ENCODE peak calls at places on chromosomes 7 and 10, in nine cellular contexts. R is cardiac muscle cell, C is left ventricle myocardium inferior, D is mucosa of descending colon, V is fibroblast of lung, J is AG04450, Z is ovary, W is small intestine, L is right cardiac atrium. E is an unnamed sample. For H3K9me3, the result is how much of the 10 kb centered on the place peaks cover.

GRCh38 chr10:89940076-89940475 is 238.7 kb downstream of the KIF20B start:
- DNase-seq in W (no peak), L (no peak), J (no peak), R (no peak), V (no peak), Z (no peak), C (no peak), D (no peak), E (no peak)

GRCh38 chr10:88880287-88881094 is 446 bp downstream of the STAMBPL1 start:
- DNase-seq in V (peak), W (peak), D (peak), C (peak), L (peak), R (peak), J (no peak), Z (peak), E (peak)

GRCh38 chr7:6271091-6271658 is 1.2 kb downstream of the CYTH3 start:
- DNase-seq in C (peak), V (peak), J (no peak), D (peak), R (peak), Z (peak), W (peak), L (peak), E (peak)

GRCh38 chr7:128197586-128197985 is 43.5 kb upstream of the LEP start:
- DNase-seq in W (no peak), V (peak), L (no peak), R (no peak), D (no peak), Z (no peak), C (no peak), J (no peak), E (peak)

GRCh38 chr7:124459101-124460052 is 306.2 kb downstream of the GPR37 start:
- DNase-seq in D (no peak), L (no peak), V (peak), Z (no peak), W (no peak), C (no peak), J (peak), R (no peak), E (no peak)

GRCh38 chr10:50511512-50512213 is 112.1 kb downstream of the SGMS1 start:
- DNase-seq in R (peak), D (no peak), W (peak), Z (no peak), C (no peak), J (no peak), V (peak), L (no peak), E (peak)

GRCh38 chr10:18689498-18689897 is 30.3 kb downstream of the ARL5B start:
- DNase-seq in Z (no peak), D (no peak), R (peak), L (no peak), W (peak), V (peak), J (no peak), C (no peak), E (no peak)

GRCh38 chr7:65840446-65840845 is 32.4 kb upstream of the VKORC1L1 start:
- DNase-seq in V (no peak), R (peak), W (no peak), J (no peak), Z (no peak), C (no peak), L (no peak), D (no peak), E (peak)

GRCh38 chr7:102140952-102141370 is 145.7 kb upstream of the SH2B2 start:
- DNase-seq in R (no peak), D (no peak), J (no peak), L (peak), C (no peak), Z (no peak), V (no peak), W (no peak), E (no peak)

GRCh38 chr7:73681031-73681430 is 2.2 kb downstream of the DNAJC30 start:
- DNase-seq in W (no peak), D (no peak), J (no peak), R (peak), C (no peak), L (no peak), V (peak), Z (no peak), E (no peak)

DNA sequence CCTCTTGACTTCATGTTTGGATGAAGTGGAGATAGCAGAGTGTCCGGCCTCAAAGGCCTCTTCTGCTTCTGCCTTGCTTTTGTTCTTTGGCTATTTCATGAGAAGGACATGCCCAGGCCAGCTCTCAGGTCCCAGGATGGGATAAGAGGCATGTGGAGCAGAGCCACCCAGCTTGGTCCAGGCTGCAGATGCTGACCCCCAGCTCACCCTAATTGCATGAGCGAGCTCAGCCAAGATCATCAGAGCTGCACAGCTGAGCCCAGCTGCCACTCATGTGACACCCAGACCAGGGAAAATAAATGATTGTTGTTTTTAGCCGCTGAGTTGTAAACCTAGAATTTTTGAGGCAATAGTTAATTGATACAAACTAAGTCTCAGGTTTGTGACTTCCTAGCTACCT is 230.0 kb downstream of the PHF14 start:
- DNase-seq in C (peak), D (peak), J (no peak), V (no peak), L (peak), R (no peak), W (no peak), Z (no peak), E (no peak)
- H3K9me3 ChIP-seq in C (under half), D (under half), J (under half), V (under half), L (under half), R (under half), W (under half), Z (under half), E (under half)

GRCh38 chr7:64078699-64078994 is 33.4 kb downstream of the ZNF727 start:
- DNase-seq in V (no peak), J (no peak), D (no peak), W (no peak), L (no peak), R (no peak), Z (no peak), C (no peak), E (no peak)
- H3K9me3 ChIP-seq in V (under half), J (under half), D (half or more), W (under half), L (under half), R (under half), Z (under half), C (under half), E (under half)

GRCh38 chr7:16106869-16107268 is 314.5 kb downstream of the CRPPA start:
- DNase-seq in C (no peak), W (no peak), R (no peak), D (no peak), J (no peak), L (no peak), V (no peak), Z (no peak), E (no peak)

DNA sequence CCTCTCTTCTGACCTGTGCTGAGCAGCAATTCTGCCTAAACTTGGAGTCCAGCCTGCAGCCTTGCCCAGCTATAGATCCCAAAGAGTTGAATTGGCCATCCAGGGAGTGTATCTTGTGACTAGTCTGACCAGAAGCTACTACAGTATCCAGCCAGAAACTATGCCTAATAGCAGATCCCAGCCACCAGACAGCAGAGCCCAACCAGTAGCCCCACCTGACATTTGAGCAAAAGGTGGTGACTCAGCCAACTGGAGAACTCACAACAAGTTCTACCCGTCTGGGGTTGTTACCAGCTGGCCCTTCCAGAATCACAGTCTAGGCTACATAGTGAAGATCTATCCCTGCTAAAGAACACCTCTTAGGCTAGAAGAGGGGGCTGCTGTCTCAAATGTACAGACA is 315.0 kb downstream of the CRPPA start:
- DNase-seq in Z (no peak), V (no peak), C (no peak), W (no peak), D (no peak), R (no peak), L (no peak), J (no peak), E (no peak)
- H3K9me3 ChIP-seq in Z (under half), V (under half), C (half or more), W (under half), D (under half), R (under half), L (under half), J (under half), E (under half)

GRCh38 chr10:10663587-10663986 is 354.1 kb upstream of the CELF2 start:
- DNase-seq in Z (no peak), V (no peak), D (no peak), C (no peak), W (no peak), J (no peak), L (no peak), R (no peak), E (no peak)

GRCh38 chr10:10662720-10663467 is 354.8 kb upstream of the CELF2 start:
- DNase-seq in V (no peak), J (no peak), R (peak), W (no peak), C (no peak), Z (no peak), L (no peak), D (no peak), E (no peak)

GRCh38 chr10:10665750-10666149 is 351.9 kb upstream of the CELF2 start:
- DNase-seq in L (no peak), D (no peak), C (no peak), W (no peak), R (no peak), J (no peak), Z (peak), V (no peak), E (no peak)

GRCh38 chr10:10667466-10667865 is 350.2 kb upstream of the CELF2 start:
- DNase-seq in C (no peak), V (no peak), R (no peak), L (no peak), D (no peak), J (no peak), W (no peak), Z (no peak), E (no peak)
- H3K9me3 ChIP-seq in C (under half), V (under half), R (under half), L (under half), D (under half), J (under half), W (under half), Z (under half), E (under half)

GRCh38 chr7:57414415-57414814 is 35.6 kb upstream of the ZNF716 start:
- DNase-seq in C (no peak), V (no peak), L (no peak), Z (no peak), D (no peak), J (no peak), R (no peak), W (no peak), E (no peak)

GRCh38 chr7:57415730-57416129 is 34.2 kb upstream of the ZNF716 start:
- DNase-seq in J (no peak), C (no peak), V (no peak), R (no peak), Z (no peak), L (no peak), D (no peak), W (no peak), E (no peak)

GRCh38 chr7:57413529-57414398 is 36.2 kb upstream of the ZNF716 start:
- DNase-seq in C (no peak), L (no peak), Z (no peak), D (no peak), R (no peak), J (no peak), W (no peak), V (no peak), E (no peak)

GRCh38 chr7:57415326-57415725 is 34.7 kb upstream of the ZNF716 start:
- DNase-seq in Z (no peak), C (no peak), J (no peak), L (no peak), V (no peak), D (no peak), R (no peak), W (no peak), E (no peak)

DNA sequence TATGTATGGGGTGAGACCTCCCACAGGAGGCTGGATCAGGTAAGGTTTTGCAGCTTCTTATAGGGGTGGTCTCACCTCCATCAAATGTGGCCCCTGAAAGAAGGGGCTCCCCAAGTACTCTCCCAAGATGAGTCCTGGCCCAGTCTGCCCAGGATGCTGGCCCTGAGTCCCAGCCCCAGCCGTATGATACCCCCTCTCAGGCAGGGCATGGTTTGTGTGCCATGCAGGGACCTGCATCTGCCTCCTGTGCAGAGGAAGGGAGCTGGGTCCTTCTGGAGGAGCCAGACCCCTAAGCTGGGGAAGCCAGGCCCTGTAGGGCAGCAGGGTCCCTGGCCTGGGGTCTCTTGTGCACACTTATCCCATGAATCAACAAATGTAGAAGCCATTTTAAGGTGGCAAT is 35.1 kb upstream of the ZNF716 start:
- DNase-seq in C (no peak), D (no peak), J (no peak), V (no peak), W (no peak), Z (no peak), R (no peak), L (no peak), E (no peak)
- H3K9me3 ChIP-seq in C (under half), D (under half), J (half or more), V (under half), W (under half), Z (under half), R (under half), L (under half), E (under half)

DNA sequence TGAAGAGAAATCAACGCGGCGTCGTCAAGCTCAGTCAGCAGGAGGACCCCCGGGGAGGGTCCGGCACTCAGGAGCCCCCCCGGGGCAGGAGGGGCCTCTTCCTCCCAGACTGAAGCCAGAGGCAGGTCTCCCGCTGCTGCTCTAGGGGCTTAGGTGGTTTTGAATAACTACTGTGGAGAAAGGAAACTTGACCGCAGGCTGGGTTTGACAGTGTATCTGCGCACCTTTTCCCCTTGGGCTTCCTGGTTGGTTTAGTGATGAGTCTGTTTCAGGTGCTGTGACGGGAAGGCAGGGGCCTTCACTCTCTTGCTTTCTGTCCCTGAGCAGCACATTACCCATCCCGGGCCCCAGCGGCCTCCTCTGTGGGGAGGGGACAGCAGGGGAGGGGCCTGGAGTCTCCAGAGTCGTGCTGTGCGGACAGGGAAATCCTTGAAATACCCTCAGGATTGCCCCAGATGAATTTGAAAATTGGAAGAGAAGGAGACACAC is 262.2 kb downstream of the ADARB2 start:
- DNase-seq in V (no peak), R (no peak), W (no peak), L (no peak), Z (no peak), C (no peak), J (no peak), D (no peak), E (no peak)
- H3K9me3 ChIP-seq in V (under half), R (under half), W (under half), L (under half), Z (under half), C (under half), J (half or more), D (under half), E (under half)

DNA sequence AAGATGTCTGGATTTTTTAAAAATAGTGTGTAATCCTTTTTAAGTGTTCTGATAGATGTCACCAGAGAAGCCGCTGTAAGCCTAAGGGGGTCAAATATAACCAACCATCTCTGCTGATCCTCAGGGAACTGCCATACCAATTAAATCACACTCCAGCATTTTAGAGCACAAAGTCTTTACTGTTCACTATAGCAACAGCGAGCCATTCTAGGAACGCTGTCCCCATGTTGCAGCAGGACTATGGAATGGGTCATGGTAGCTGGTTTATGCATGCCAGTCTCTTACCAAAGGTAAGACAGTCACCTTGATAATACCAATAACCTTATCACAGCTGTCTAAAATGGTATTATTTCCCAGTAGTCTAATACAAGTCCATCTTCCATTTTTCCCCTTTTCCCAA is 33.5 kb downstream of the TRIM24 start:
- DNase-seq in R (no peak), D (no peak), L (no peak), J (no peak), V (no peak), Z (no peak), C (no peak), W (no peak), E (no peak)
- H3K9me3 ChIP-seq in R (under half), D (under half), L (under half), J (under half), V (under half), Z (under half), C (under half), W (under half), E (under half)

DNA sequence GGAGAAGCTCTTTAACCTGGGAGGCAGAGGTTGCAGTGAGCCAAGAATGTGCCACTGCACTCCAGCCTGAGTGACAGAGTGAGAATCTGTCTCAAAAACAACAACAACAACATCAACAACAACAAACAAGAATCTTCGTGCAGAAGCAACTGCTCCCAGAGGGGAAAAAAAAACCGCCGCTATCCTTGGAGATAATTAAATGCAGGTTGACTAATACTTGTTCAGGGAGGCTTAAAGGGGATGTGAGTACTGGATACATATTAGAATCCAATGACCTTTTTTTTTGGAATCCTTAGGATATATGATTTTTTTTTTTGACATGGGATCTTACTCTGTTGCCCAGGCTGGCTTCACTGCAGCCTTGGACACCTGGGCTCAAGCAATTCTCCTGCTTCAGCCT is 89.6 kb upstream of the FAM171A1 start:
- DNase-seq in W (no peak), D (no peak), J (no peak), Z (no peak), V (no peak), L (no peak), R (no peak), C (no peak), E (no peak)
- H3K9me3 ChIP-seq in W (under half), D (under half), J (under half), Z (under half), V (under half), L (under half), R (under half), C (under half), E (under half)

DNA sequence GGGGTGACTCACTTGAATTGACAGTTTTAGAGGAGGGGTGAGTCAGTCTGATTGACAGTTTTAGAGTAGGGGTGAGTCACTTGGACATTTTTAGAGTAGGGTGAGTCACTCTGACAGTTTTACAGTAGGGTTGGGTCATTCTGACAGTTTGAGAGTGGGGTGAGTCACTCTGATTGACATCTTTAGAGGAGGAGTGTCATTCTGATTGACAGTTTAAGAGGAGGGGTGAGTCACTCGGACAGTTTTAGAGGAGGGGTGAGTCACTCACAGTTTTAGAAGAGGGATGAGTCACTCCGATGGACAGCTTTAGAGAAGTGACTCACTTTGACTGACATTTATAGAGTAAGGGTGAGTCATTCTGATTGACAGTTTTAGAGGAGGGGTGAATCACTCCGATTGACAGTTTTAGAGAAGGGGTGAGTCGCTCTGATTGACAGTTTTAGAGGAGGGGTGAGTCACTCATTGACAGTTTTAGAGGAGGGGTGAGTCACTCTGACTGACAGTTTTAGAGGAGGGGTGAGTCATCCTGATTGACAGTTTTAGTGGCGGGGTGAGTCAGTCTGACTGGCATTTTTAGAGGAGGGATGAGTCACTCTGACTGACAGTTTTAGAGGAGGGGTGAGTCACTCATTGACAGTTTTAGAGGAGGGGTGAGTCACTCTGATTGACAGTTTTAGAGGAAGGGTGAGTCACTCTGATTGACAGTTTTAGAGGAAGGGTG is 595.9 kb downstream of the DNAJB6 start:
- DNase-seq in J (no peak), C (no peak), D (no peak), V (peak), W (no peak), Z (no peak), L (no peak), R (no peak), E (no peak)
- H3K9me3 ChIP-seq in J (half or more), C (under half), D (under half), V (under half), W (under half), Z (under half), L (under half), R (under half), E (under half)

DNA sequence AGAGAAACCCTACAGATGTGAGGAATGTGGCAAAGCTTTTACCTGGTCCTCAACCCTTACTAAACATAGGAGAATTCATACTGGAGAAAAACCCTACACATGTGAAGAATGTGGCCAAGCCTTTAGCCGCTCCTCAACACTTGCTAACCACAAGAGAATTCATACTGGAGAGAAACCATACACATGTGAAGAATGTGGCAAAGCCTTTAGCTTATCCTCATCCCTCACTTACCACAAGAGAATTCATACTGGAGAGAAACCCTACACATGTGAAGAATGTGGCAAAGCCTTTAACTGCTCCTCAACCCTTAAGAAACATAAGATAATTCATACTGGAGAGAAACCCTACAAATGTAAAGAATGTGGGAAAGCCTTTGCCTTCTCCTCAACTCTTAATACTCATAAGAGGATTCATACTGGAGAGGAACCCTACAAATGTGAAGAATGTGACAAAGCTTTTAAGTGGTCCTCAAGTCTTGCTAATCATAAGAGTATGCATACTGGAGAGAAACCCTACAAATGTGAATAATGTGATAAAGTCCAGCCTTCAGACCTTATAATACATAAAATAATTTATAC is 38.2 kb downstream of the ZNF679 start:
- DNase-seq in W (no peak), L (no peak), D (no peak), R (no peak), Z (no peak), V (no peak), J (no peak), C (no peak), E (no peak)
- H3K9me3 ChIP-seq in W (under half), L (under half), D (half or more), R (under half), Z (under half), V (under half), J (under half), C (half or more), E (under half)